ENCODE peak calls at places on chromosome 7, in seven cellular contexts. I, V, J, D, H, B and M are unnamed samples.

GRCh38 chr7:93547716-93548115 is 26.8 kb downstream of the CALCR start:
- DNase-seq in I (no peak), V (no peak), J (no peak), D (peak; percentile 5), H (no peak), B (no peak), M (no peak)

GRCh38 chr7:112462236-112462635 is 12.0 kb downstream of the IFRD1 start:
- DNase-seq in I (no peak), V (peak; percentile 73), J (no peak), D (peak; percentile 91), H (peak; percentile 55), B (peak; percentile 89), M (no peak)

GRCh38 chr7:30931927-30932540 is 20.4 kb downstream of the AQP1 start:
- DNase-seq in I (no peak), V (no peak), J (no peak), D (no peak), H (no peak), B (no peak), M (peak; percentile 6)

GRCh38 chr7:30846378-30846777 is 65.3 kb upstream of the AQP1 start:
- DNase-seq in I (no peak), V (peak; percentile 89), J (no peak), D (no peak), H (no peak), B (no peak), M (no peak)

GRCh38 chr7:51139796-51140195 is 176.8 kb downstream of the COBL start:
- DNase-seq in I (no peak), V (no peak), J (no peak), D (no peak), H (no peak), B (peak; percentile 28), M (no peak)

GRCh38 chr7:135390829-135391228 is 119.1 kb downstream of the CNOT4 start:
- DNase-seq in I (no peak), V (no peak), J (no peak), D (no peak), H (no peak), B (no peak), M (no peak)

GRCh38 chr7:99111591-99111990 is 32.3 kb downstream of the SMURF1 start:
- DNase-seq in I (no peak), V (no peak), J (no peak), D (no peak), H (no peak), B (no peak), M (no peak)

GRCh38 chr7:127252736-127253288 is at the start of gene GRM8:
- DNase-seq in I (peak; percentile 81), V (no peak), J (no peak), D (peak; percentile 26), H (peak; percentile 35), B (peak; percentile 48), M (peak; percentile 46)

GRCh38 chr7:111910656-111911055 is 295.5 kb downstream of the DOCK4 start:
- DNase-seq in I (no peak), V (no peak), J (no peak), D (no peak), H (no peak), B (no peak), M (no peak)

GRCh38 chr7:121499526-121500123 is 103.5 kb upstream of the FAM3C start:
- DNase-seq in I (no peak), V (no peak), J (no peak), D (no peak), H (no peak), B (no peak), M (no peak)

GRCh38 chr7:30659312-30659711 is 22.9 kb downstream of the CRHR2 start:
- DNase-seq in I (no peak), V (no peak), J (no peak), D (no peak), H (no peak), B (peak; percentile 57), M (no peak)

GRCh38 chr7:128266891-128267839 is 26.1 kb downstream of the LEP start:
- DNase-seq in I (peak; percentile 50), V (peak; percentile 36), J (peak; percentile 26), D (peak; percentile 62), H (peak; percentile 48), B (peak; percentile 59), M (no peak)

GRCh38 chr7:155972247-155972646 is 160.0 kb upstream of the SHH start:
- DNase-seq in I (no peak), V (no peak), J (no peak), D (no peak), H (no peak), B (no peak), M (no peak)

GRCh38 chr7:137591444-137591843 is 247.9 kb upstream of the PTN start:
- DNase-seq in I (no peak), V (no peak), J (no peak), D (peak; percentile 70), H (peak; percentile 73), B (peak; percentile 76), M (no peak)

GRCh38 chr7:26657139-26657753 is 207.1 kb downstream of the SKAP2 start:
- DNase-seq in I (no peak), V (no peak), J (no peak), D (no peak), H (no peak), B (no peak), M (no peak)

GRCh38 chr7:106128846-106129245 is 16.7 kb upstream of the SYPL1 start:
- DNase-seq in I (no peak), V (no peak), J (no peak), D (no peak), H (no peak), B (no peak), M (no peak)

GRCh38 chr7:8700076-8700624 is 266.7 kb downstream of the NXPH1 start:
- DNase-seq in I (no peak), V (no peak), J (no peak), D (no peak), H (no peak), B (no peak), M (no peak)

GRCh38 chr7:92809397-92810241 is 26.8 kb downstream of the CDK6 start:
- DNase-seq in I (peak; percentile 15), V (peak; percentile 67), J (no peak), D (peak; percentile 97), H (peak; percentile 94), B (peak; percentile 95), M (peak; percentile 45)

GRCh38 chr7:5452937-5453540 is 29.4 kb upstream of the TNRC18 start:
- DNase-seq in I (peak; percentile 44), V (no peak), J (no peak), D (peak; percentile 66), H (peak; percentile 41), B (peak; percentile 87), M (no peak)

GRCh38 chr7:29749701-29750321 is 56.5 kb upstream of the WIPF3 start:
- DNase-seq in I (no peak), V (no peak), J (no peak), D (no peak), H (no peak), B (no peak), M (no peak)

GRCh38 chr7:127782550-127783266 is 130.7 kb downstream of the SND1 start:
- DNase-seq in I (no peak), V (no peak), J (no peak), D (peak; percentile 47), H (no peak), B (peak; percentile 25), M (no peak)

GRCh38 chr7:124737760-124738159 is 27.8 kb downstream of the GPR37 start:
- DNase-seq in I (no peak), V (no peak), J (no peak), D (no peak), H (no peak), B (no peak), M (no peak)

GRCh38 chr7:28956608-28957063 is 1.5 kb downstream of the TRIL start:
- DNase-seq in I (peak; percentile 79), V (peak; percentile 72), J (peak; percentile 16), D (peak; percentile 31), H (peak; percentile 44), B (peak; percentile 18), M (peak; percentile 78)

GRCh38 chr7:39271386-39271785 is 293.7 kb downstream of the POU6F2 start:
- DNase-seq in I (no peak), V (peak; percentile 61), J (peak; percentile 40), D (peak; percentile 7), H (peak; percentile 7), B (no peak), M (no peak)

GRCh38 chr7:80721880-80722595 is 83.6 kb downstream of the CD36 start:
- DNase-seq in I (no peak), V (no peak), J (no peak), D (peak; percentile 92), H (peak; percentile 90), B (peak; percentile 96), M (no peak)

DNA sequence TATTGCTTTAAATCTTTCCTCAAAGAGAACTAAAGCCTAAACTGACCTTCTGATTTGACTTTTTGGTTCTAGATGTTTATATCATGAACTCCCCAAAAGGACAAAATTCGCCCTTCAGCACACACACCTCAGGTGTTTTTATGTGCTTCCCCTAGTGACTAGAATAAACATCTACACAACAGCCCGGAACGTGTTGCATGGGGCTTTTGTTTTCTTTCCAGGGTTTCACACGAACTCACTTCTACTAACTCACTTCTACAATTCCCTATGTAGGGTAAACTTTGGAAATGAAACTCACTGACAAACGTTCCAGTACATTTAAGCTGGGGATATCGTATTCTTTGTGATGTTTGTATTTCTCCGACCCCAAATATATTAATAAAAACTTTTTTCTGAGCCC is 1.4 kb downstream of the TRA2A start:
- DNase-seq in I (no peak), V (no peak), J (no peak), D (peak; percentile 57), H (peak; percentile 30), B (peak; percentile 44), M (peak; percentile 64)
- TF ChIP-seq CTCF in I (no peak), V (no peak), J (no peak), D (peak; percentile 23), H (peak; percentile 1), B (no peak), M (no peak)

DNA sequence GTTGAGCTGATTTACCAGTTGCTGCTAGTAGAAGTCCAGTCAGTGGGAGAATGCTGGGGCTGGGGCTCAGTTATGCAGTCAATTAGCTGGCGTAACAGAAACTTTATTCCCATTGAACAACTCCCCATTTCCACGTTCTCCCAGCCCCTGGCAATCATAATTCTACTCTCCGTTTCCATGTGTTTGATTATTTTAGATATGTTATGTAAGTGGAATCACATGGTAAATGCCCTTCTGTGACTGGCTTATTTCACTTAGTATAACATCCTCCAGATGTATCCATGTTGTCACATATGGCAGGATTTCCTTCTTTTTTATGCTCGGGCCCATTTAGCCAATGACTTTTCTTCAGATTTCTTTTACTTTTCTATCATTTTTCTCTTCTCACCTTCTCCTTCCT is 61.1 kb upstream of the EXOC4 start:
- DNase-seq in I (no peak), V (no peak), J (no peak), D (no peak), H (no peak), B (no peak), M (no peak)
- TF ChIP-seq CTCF in I (no peak), V (no peak), J (no peak), D (no peak), H (no peak), B (no peak), M (no peak)

GRCh38 chr7:108973075-108973474 is 403.4 kb downstream of the DNAJB9 start:
- DNase-seq in I (no peak), V (no peak), J (no peak), D (peak; percentile 2), H (peak; percentile 1), B (no peak), M (no peak)
- TF ChIP-seq CTCF in I (peak; percentile 41), V (no peak), J (no peak), D (no peak), H (peak; percentile 1), B (no peak), M (peak; percentile 24)

DNA sequence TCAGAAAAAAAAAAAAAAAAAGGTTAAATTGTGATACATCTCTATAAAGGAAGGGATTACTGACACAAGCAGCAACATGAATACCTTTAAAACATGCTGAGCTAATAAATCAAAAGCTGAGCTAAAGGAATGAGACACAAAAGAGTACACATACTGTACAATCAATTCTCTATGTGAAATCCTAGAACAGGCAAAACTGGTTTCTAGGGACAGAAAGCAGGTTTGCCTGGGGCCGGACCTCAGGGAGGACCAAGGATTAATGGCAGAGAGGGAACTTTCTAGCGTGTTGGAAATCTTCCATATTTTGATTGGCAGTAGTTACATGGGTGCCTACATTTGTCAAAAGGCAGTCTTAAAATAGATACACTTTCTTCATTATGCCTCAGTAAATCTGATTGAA is 52.5 kb downstream of the KLRG2 start:
- DNase-seq in I (no peak), V (no peak), J (no peak), D (no peak), H (no peak), B (no peak), M (no peak)
- TF ChIP-seq CTCF in I (no peak), V (no peak), J (no peak), D (no peak), H (no peak), B (no peak), M (no peak)